ENCODE peak calls at places on chromosomes 12 and 14, in six cellular contexts. One of them, this sample, is unnamed.

GRCh38 chr12:96140110-96140509 is 54.1 kb upstream of the ELK3 start:
- DNase-seq in EL: peak
- DNase-seq in hepatic stellate cell: no peak
- DNase-seq in adipocyte: peak
- DNase-seq in lower leg skin: no peak
- DNase-seq in effector CD4-positive, alpha-beta T cell: no peak
- DNase-seq in this sample: no peak

GRCh38 chr12:27179399-27180214 is 64.5 kb upstream of the STK38L start:
- DNase-seq in EL: peak
- DNase-seq in adipocyte: peak
- DNase-seq in lower leg skin: peak
- DNase-seq in effector CD4-positive, alpha-beta T cell: no peak
- DNase-seq in hepatic stellate cell: no peak
- DNase-seq in this sample: no peak

GRCh38 chr12:18250313-18250916 is 10.9 kb upstream of the PIK3C2G start:
- DNase-seq in adipocyte: peak
- DNase-seq in effector CD4-positive, alpha-beta T cell: no peak
- DNase-seq in EL: peak
- DNase-seq in hepatic stellate cell: peak
- DNase-seq in lower leg skin: no peak
- DNase-seq in this sample: no peak

GRCh38 chr12:124194521-124195225 is 100.2 kb upstream of the RFLNA start:
- DNase-seq in adipocyte: no peak
- DNase-seq in effector CD4-positive, alpha-beta T cell: no peak
- DNase-seq in lower leg skin: no peak
- DNase-seq in EL: no peak
- DNase-seq in hepatic stellate cell: no peak
- DNase-seq in this sample: no peak

GRCh38 chr12:30599631-30600030 is 96.0 kb downstream of the IPO8 start:
- DNase-seq in EL: no peak
- DNase-seq in adipocyte: peak
- DNase-seq in lower leg skin: no peak
- DNase-seq in effector CD4-positive, alpha-beta T cell: no peak
- DNase-seq in hepatic stellate cell: no peak
- DNase-seq in this sample: no peak

GRCh38 chr14:100469632-100470522 is 117.3 kb downstream of the BEGAIN start:
- DNase-seq in hepatic stellate cell: no peak
- DNase-seq in adipocyte: no peak
- DNase-seq in effector CD4-positive, alpha-beta T cell: no peak
- DNase-seq in lower leg skin: no peak
- DNase-seq in EL: no peak
- DNase-seq in this sample: no peak

GRCh38 chr12:10031771-10032175 is 1.3 kb downstream of the CLEC9A start:
- DNase-seq in adipocyte: peak
- DNase-seq in lower leg skin: no peak
- DNase-seq in hepatic stellate cell: peak
- DNase-seq in EL: peak
- DNase-seq in effector CD4-positive, alpha-beta T cell: no peak
- DNase-seq in this sample: no peak

GRCh38 chr14:74558655-74559054 is 53.4 kb downstream of the LTBP2 start:
- DNase-seq in adipocyte: peak
- DNase-seq in hepatic stellate cell: no peak
- DNase-seq in effector CD4-positive, alpha-beta T cell: no peak
- DNase-seq in EL: no peak
- DNase-seq in lower leg skin: no peak
- DNase-seq in this sample: no peak

GRCh38 chr14:38121280-38121679 is 86.4 kb upstream of the SSTR1 start:
- DNase-seq in adipocyte: no peak
- DNase-seq in EL: no peak
- DNase-seq in hepatic stellate cell: no peak
- DNase-seq in effector CD4-positive, alpha-beta T cell: no peak
- DNase-seq in lower leg skin: no peak
- DNase-seq in this sample: no peak

GRCh38 chr14:103507751-103508150 is 14.9 kb downstream of the CKB start:
- DNase-seq in hepatic stellate cell: no peak
- DNase-seq in EL: no peak
- DNase-seq in adipocyte: no peak
- DNase-seq in lower leg skin: no peak
- DNase-seq in effector CD4-positive, alpha-beta T cell: no peak
- DNase-seq in this sample: no peak

GRCh38 chr14:81385824-81386223 is 14.3 kb downstream of the STON2 start:
- DNase-seq in adipocyte: no peak
- DNase-seq in lower leg skin: no peak
- DNase-seq in EL: no peak
- DNase-seq in hepatic stellate cell: no peak
- DNase-seq in effector CD4-positive, alpha-beta T cell: no peak
- DNase-seq in this sample: no peak

GRCh38 chr12:53949631-53950440 is 4.9 kb upstream of the HOXC12 start:
- DNase-seq in effector CD4-positive, alpha-beta T cell: no peak
- DNase-seq in EL: no peak
- DNase-seq in lower leg skin: no peak
- DNase-seq in hepatic stellate cell: no peak
- DNase-seq in adipocyte: no peak
- DNase-seq in this sample: no peak

GRCh38 chr14:74141703-74142102 is 56.9 kb downstream of the LIN52 start:
- DNase-seq in EL: no peak
- DNase-seq in lower leg skin: peak
- DNase-seq in hepatic stellate cell: no peak
- DNase-seq in effector CD4-positive, alpha-beta T cell: no peak
- DNase-seq in adipocyte: peak
- DNase-seq in this sample: no peak

GRCh38 chr14:60179296-60179924 is 14.2 kb upstream of the DHRS7 start:
- DNase-seq in EL: peak
- DNase-seq in effector CD4-positive, alpha-beta T cell: no peak
- DNase-seq in adipocyte: peak
- DNase-seq in hepatic stellate cell: no peak
- DNase-seq in lower leg skin: no peak
- DNase-seq in this sample: no peak

GRCh38 chr14:94322648-94323570 is at the start of gene SERPINA6:
- DNase-seq in adipocyte: peak
- DNase-seq in EL: peak
- DNase-seq in lower leg skin: no peak
- DNase-seq in hepatic stellate cell: no peak
- DNase-seq in effector CD4-positive, alpha-beta T cell: no peak
- DNase-seq in this sample: no peak

GRCh38 chr12:4274396-4274959 is 916 bp downstream of the CCND2 start:
- DNase-seq in adipocyte: peak
- DNase-seq in EL: no peak
- DNase-seq in lower leg skin: no peak
- DNase-seq in effector CD4-positive, alpha-beta T cell: no peak
- DNase-seq in hepatic stellate cell: no peak
- DNase-seq in this sample: no peak

GRCh38 chr14:73746540-73747385 is 32.6 kb upstream of the PNMA1 start:
- DNase-seq in adipocyte: no peak
- DNase-seq in lower leg skin: no peak
- DNase-seq in effector CD4-positive, alpha-beta T cell: no peak
- DNase-seq in hepatic stellate cell: no peak
- DNase-seq in EL: no peak
- DNase-seq in this sample: no peak

GRCh38 chr14:94120667-94121335 is 8.6 kb downstream of the IFI27L2 start:
- DNase-seq in EL: peak
- DNase-seq in effector CD4-positive, alpha-beta T cell: no peak
- DNase-seq in lower leg skin: no peak
- DNase-seq in adipocyte: peak
- DNase-seq in hepatic stellate cell: peak
- DNase-seq in this sample: no peak

GRCh38 chr12:113860950-113861349 is 105.2 kb downstream of the RBM19 start:
- DNase-seq in effector CD4-positive, alpha-beta T cell: no peak
- DNase-seq in EL: peak
- DNase-seq in adipocyte: peak
- DNase-seq in hepatic stellate cell: peak
- DNase-seq in lower leg skin: no peak
- DNase-seq in this sample: no peak

GRCh38 chr14:97602438-97603117 is 805.4 kb downstream of the VRK1 start:
- DNase-seq in lower leg skin: no peak
- DNase-seq in EL: no peak
- DNase-seq in adipocyte: no peak
- DNase-seq in effector CD4-positive, alpha-beta T cell: peak
- DNase-seq in hepatic stellate cell: no peak
- DNase-seq in this sample: no peak

GRCh38 chr14:106843951-106844483 is 1317.6 kb downstream of the TMEM121 start:
- DNase-seq in effector CD4-positive, alpha-beta T cell: no peak
- DNase-seq in adipocyte: no peak
- DNase-seq in lower leg skin: no peak
- DNase-seq in EL: no peak
- DNase-seq in hepatic stellate cell: no peak
- DNase-seq in this sample: peak

GRCh38 chr14:51844482-51844881 is 15.9 kb upstream of the GNG2 start:
- DNase-seq in adipocyte: no peak
- DNase-seq in EL: no peak
- DNase-seq in lower leg skin: no peak
- DNase-seq in hepatic stellate cell: no peak
- DNase-seq in effector CD4-positive, alpha-beta T cell: no peak
- DNase-seq in this sample: no peak

GRCh38 chr14:67418368-67419174 is 6.6 kb upstream of the PLEK2 start:
- DNase-seq in EL: peak
- DNase-seq in adipocyte: no peak
- DNase-seq in hepatic stellate cell: no peak
- DNase-seq in effector CD4-positive, alpha-beta T cell: no peak
- DNase-seq in lower leg skin: no peak
- DNase-seq in this sample: no peak

GRCh38 chr14:68507544-68508081 is 285.3 kb downstream of the ZFP36L1 start:
- DNase-seq in effector CD4-positive, alpha-beta T cell: peak
- DNase-seq in adipocyte: no peak
- DNase-seq in hepatic stellate cell: no peak
- DNase-seq in lower leg skin: no peak
- DNase-seq in EL: no peak
- DNase-seq in this sample: no peak

GRCh38 chr14:62661818-62662217 is 383.4 kb downstream of the KCNH5 start:
- DNase-seq in effector CD4-positive, alpha-beta T cell: no peak
- DNase-seq in lower leg skin: no peak
- DNase-seq in hepatic stellate cell: no peak
- DNase-seq in adipocyte: no peak
- DNase-seq in EL: peak
- DNase-seq in this sample: no peak

GRCh38 chr12:40375076-40375475 is 150.3 kb downstream of the LRRK2 start:
- DNase-seq in effector CD4-positive, alpha-beta T cell: no peak
- DNase-seq in hepatic stellate cell: no peak
- DNase-seq in adipocyte: no peak
- DNase-seq in EL: peak
- DNase-seq in lower leg skin: no peak
- DNase-seq in this sample: no peak

GRCh38 chr14:71693373-71693772 is 238.9 kb upstream of the RGS6 start:
- DNase-seq in effector CD4-positive, alpha-beta T cell: no peak
- DNase-seq in lower leg skin: no peak
- DNase-seq in EL: peak
- DNase-seq in adipocyte: peak
- DNase-seq in hepatic stellate cell: peak
- DNase-seq in this sample: no peak

GRCh38 chr14:68683326-68683725 is 109.5 kb downstream of the ZFP36L1 start:
- DNase-seq in effector CD4-positive, alpha-beta T cell: no peak
- DNase-seq in adipocyte: no peak
- DNase-seq in EL: peak
- DNase-seq in lower leg skin: no peak
- DNase-seq in hepatic stellate cell: no peak
- DNase-seq in this sample: no peak

GRCh38 chr12:57008113-57008687 is 1.9 kb upstream of the ZBTB39 start:
- DNase-seq in adipocyte: peak
- DNase-seq in lower leg skin: no peak
- DNase-seq in EL: peak
- DNase-seq in effector CD4-positive, alpha-beta T cell: no peak
- DNase-seq in hepatic stellate cell: peak
- DNase-seq in this sample: no peak

GRCh38 chr14:70339970-70340369 is 19.5 kb downstream of the COX16 start:
- DNase-seq in hepatic stellate cell: no peak
- DNase-seq in lower leg skin: no peak
- DNase-seq in EL: no peak
- DNase-seq in effector CD4-positive, alpha-beta T cell: no peak
- DNase-seq in adipocyte: no peak
- DNase-seq in this sample: no peak

GRCh38 chr12:3367750-3368444 is 123.1 kb upstream of the PRMT8 start:
- DNase-seq in effector CD4-positive, alpha-beta T cell: no peak
- DNase-seq in lower leg skin: no peak
- DNase-seq in adipocyte: no peak
- DNase-seq in hepatic stellate cell: no peak
- DNase-seq in EL: no peak
- DNase-seq in this sample: peak

This sample was measured in ureter.